ENCODE peak calls at places on chromosomes 5 and 9, in eight cellular contexts. One of them, this sample, is unnamed.

GRCh38 chr5:56279979-56280378 is 46.8 kb upstream of the ANKRD55 start:
- DNase-seq in HCT116: no peak
- DNase-seq in GM23338: no peak
- DNase-seq in breast epithelium: no peak
- DNase-seq in esophagus muscularis mucosa: no peak
- DNase-seq in GM12891: no peak
- DNase-seq in sigmoid colon: no peak
- DNase-seq in GM12878: no peak
- DNase-seq in this sample: no peak

GRCh38 chr5:147575598-147575997 is 65.7 kb upstream of the DPYSL3 start:
- DNase-seq in esophagus muscularis mucosa: no peak
- DNase-seq in breast epithelium: no peak
- DNase-seq in GM23338: no peak
- DNase-seq in GM12878: no peak
- DNase-seq in HCT116: no peak
- DNase-seq in sigmoid colon: no peak
- DNase-seq in GM12891: no peak
- DNase-seq in this sample: no peak

GRCh38 chr9:21616082-21616778 is 134.1 kb upstream of the IFNE start:
- DNase-seq in sigmoid colon: no peak
- DNase-seq in GM23338: no peak
- DNase-seq in esophagus muscularis mucosa: no peak
- DNase-seq in HCT116: peak; percentile 93
- DNase-seq in breast epithelium: no peak
- DNase-seq in GM12891: no peak
- DNase-seq in GM12878: no peak
- DNase-seq in this sample: no peak

GRCh38 chr9:98834386-98834785 is 26.9 kb downstream of the GALNT12 start:
- DNase-seq in GM12891: no peak
- DNase-seq in GM23338: no peak
- DNase-seq in GM12878: no peak
- DNase-seq in HCT116: no peak
- DNase-seq in esophagus muscularis mucosa: no peak
- DNase-seq in breast epithelium: no peak
- DNase-seq in sigmoid colon: no peak
- DNase-seq in this sample: no peak

GRCh38 chr5:73155541-73156222 is 17.3 kb upstream of the TMEM174 start:
- DNase-seq in GM12891: no peak
- DNase-seq in GM23338: no peak
- DNase-seq in sigmoid colon: no peak
- DNase-seq in esophagus muscularis mucosa: no peak
- DNase-seq in breast epithelium: no peak
- DNase-seq in GM12878: no peak
- DNase-seq in HCT116: no peak
- DNase-seq in this sample: no peak

GRCh38 chr5:157801-158200 is 33.5 kb upstream of the LRRC14B start:
- DNase-seq in esophagus muscularis mucosa: no peak
- DNase-seq in GM12878: no peak
- DNase-seq in breast epithelium: no peak
- DNase-seq in GM12891: no peak
- DNase-seq in sigmoid colon: peak; percentile 52
- DNase-seq in HCT116: no peak
- DNase-seq in GM23338: no peak
- DNase-seq in this sample: no peak

GRCh38 chr5:107869459-107870115 is 198.8 kb upstream of the EFNA5 start:
- DNase-seq in GM23338: no peak
- DNase-seq in sigmoid colon: no peak
- DNase-seq in GM12891: no peak
- DNase-seq in HCT116: peak; percentile 36
- DNase-seq in breast epithelium: no peak
- DNase-seq in GM12878: no peak
- DNase-seq in esophagus muscularis mucosa: no peak
- DNase-seq in this sample: no peak

GRCh38 chr9:96135071-96135825 is 166.7 kb downstream of the HSD17B3 start:
- DNase-seq in sigmoid colon: peak; percentile 24
- DNase-seq in GM12891: no peak
- DNase-seq in HCT116: no peak
- DNase-seq in GM12878: no peak
- DNase-seq in GM23338: no peak
- DNase-seq in breast epithelium: no peak
- DNase-seq in esophagus muscularis mucosa: no peak
- DNase-seq in this sample: no peak

GRCh38 chr5:68149189-68149588 is 66.4 kb upstream of the PIK3R1 start:
- DNase-seq in esophagus muscularis mucosa: no peak
- DNase-seq in breast epithelium: no peak
- DNase-seq in GM12891: no peak
- DNase-seq in sigmoid colon: no peak
- DNase-seq in GM23338: no peak
- DNase-seq in GM12878: no peak
- DNase-seq in HCT116: no peak
- DNase-seq in this sample: no peak

GRCh38 chr5:77560677-77561263 is 68.7 kb upstream of the WDR41 start:
- DNase-seq in HCT116: peak; percentile 38
- DNase-seq in esophagus muscularis mucosa: no peak
- DNase-seq in GM23338: peak; percentile 79
- DNase-seq in GM12891: no peak
- DNase-seq in sigmoid colon: no peak
- DNase-seq in GM12878: peak; percentile 48
- DNase-seq in breast epithelium: no peak
- DNase-seq in this sample: no peak

GRCh38 chr5:75640395-75640794 is 29.1 kb downstream of the ANKDD1B start:
- DNase-seq in esophagus muscularis mucosa: no peak
- DNase-seq in sigmoid colon: no peak
- DNase-seq in HCT116: peak; percentile 4
- DNase-seq in GM12891: no peak
- DNase-seq in breast epithelium: no peak
- DNase-seq in GM23338: no peak
- DNase-seq in GM12878: no peak
- DNase-seq in this sample: no peak

GRCh38 chr5:122835681-122836080 is 9.7 kb upstream of the SNX24 start:
- DNase-seq in esophagus muscularis mucosa: no peak
- DNase-seq in sigmoid colon: no peak
- DNase-seq in breast epithelium: no peak
- DNase-seq in GM23338: peak; percentile 33
- DNase-seq in GM12891: no peak
- DNase-seq in GM12878: no peak
- DNase-seq in HCT116: no peak
- DNase-seq in this sample: no peak

GRCh38 chr9:135671591-135672041 is 8.5 kb downstream of the LCN9 start:
- DNase-seq in breast epithelium: no peak
- DNase-seq in sigmoid colon: peak; percentile 52
- DNase-seq in HCT116: no peak
- DNase-seq in GM12891: no peak
- DNase-seq in GM12878: no peak
- DNase-seq in GM23338: peak; percentile 81
- DNase-seq in esophagus muscularis mucosa: no peak
- DNase-seq in this sample: no peak

GRCh38 chr9:14165376-14166035 is 148.4 kb downstream of the NFIB start:
- DNase-seq in GM12878: no peak
- DNase-seq in esophagus muscularis mucosa: no peak
- DNase-seq in GM23338: no peak
- DNase-seq in HCT116: no peak
- DNase-seq in breast epithelium: no peak
- DNase-seq in sigmoid colon: no peak
- DNase-seq in GM12891: no peak
- DNase-seq in this sample: no peak

GRCh38 chr5:138539791-138540190 is 3.2 kb downstream of the ETF1 start:
- DNase-seq in breast epithelium: no peak
- DNase-seq in GM12891: no peak
- DNase-seq in esophagus muscularis mucosa: no peak
- DNase-seq in GM23338: no peak
- DNase-seq in GM12878: no peak
- DNase-seq in HCT116: no peak
- DNase-seq in sigmoid colon: no peak
- DNase-seq in this sample: no peak

GRCh38 chr5:138536665-138537315 is 6.2 kb downstream of the ETF1 start:
- DNase-seq in GM23338: peak; percentile 70
- DNase-seq in HCT116: no peak
- DNase-seq in GM12878: no peak
- DNase-seq in GM12891: no peak
- DNase-seq in breast epithelium: no peak
- DNase-seq in sigmoid colon: no peak
- DNase-seq in esophagus muscularis mucosa: no peak
- DNase-seq in this sample: no peak

GRCh38 chr5:138541511-138541910 is 1.5 kb downstream of the ETF1 start:
- DNase-seq in sigmoid colon: no peak
- DNase-seq in breast epithelium: no peak
- DNase-seq in HCT116: no peak
- DNase-seq in GM12878: no peak
- DNase-seq in esophagus muscularis mucosa: no peak
- DNase-seq in GM12891: no peak
- DNase-seq in GM23338: no peak
- DNase-seq in this sample: no peak

GRCh38 chr5:138536215-138536614 is 6.8 kb downstream of the ETF1 start:
- DNase-seq in GM12878: no peak
- DNase-seq in GM23338: no peak
- DNase-seq in breast epithelium: no peak
- DNase-seq in HCT116: no peak
- DNase-seq in sigmoid colon: no peak
- DNase-seq in GM12891: no peak
- DNase-seq in esophagus muscularis mucosa: no peak
- DNase-seq in this sample: no peak

DNA sequence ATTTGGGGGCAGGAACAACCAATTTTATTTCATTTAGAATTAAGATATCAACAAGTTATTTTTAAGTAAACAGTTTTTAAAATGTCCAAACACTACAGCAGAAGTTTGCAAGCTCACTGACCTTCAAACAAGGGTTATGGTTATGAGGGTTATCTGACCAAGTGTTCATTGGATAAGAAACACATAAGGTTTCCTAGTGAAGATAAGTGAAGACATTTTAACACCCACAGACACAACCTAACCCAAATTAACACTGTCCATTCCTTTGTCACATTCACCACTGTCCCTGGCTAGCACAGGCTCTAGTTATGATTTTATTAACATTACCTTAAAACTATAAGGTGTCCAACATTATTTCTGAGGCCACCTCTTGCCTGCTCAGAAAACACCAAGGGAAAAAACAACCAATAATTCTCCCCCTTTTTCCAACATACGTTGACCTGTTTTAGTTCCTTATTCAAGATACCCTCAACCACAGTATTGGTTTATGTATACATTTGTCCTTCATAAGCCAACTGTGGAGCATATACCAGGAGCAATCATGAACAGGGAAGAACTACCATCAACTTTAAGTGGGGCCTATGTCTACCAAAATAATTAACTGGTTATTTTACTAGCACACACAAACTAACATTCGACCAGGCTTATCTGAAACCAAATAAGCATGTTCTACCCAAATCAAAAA is 4.0 kb downstream of the ETF1 start:
- DNase-seq in GM23338: no peak
- DNase-seq in GM12878: no peak
- DNase-seq in breast epithelium: no peak
- DNase-seq in sigmoid colon: no peak
- DNase-seq in esophagus muscularis mucosa: no peak
- DNase-seq in HCT116: no peak
- DNase-seq in GM12891: no peak
- DNase-seq in this sample: no peak
- TF ChIP-seq POLR2AphosphoS5 in GM23338: no peak
- TF ChIP-seq POLR2AphosphoS5 in GM12878: peak; percentile 53
- TF ChIP-seq POLR2AphosphoS5 in breast epithelium: no peak
- TF ChIP-seq POLR2AphosphoS5 in sigmoid colon: no peak
- TF ChIP-seq POLR2AphosphoS5 in esophagus muscularis mucosa: no peak
- TF ChIP-seq POLR2AphosphoS5 in HCT116: no peak
- TF ChIP-seq POLR2AphosphoS5 in GM12891: no peak
- TF ChIP-seq POLR2AphosphoS5 in this sample: no peak

DNA sequence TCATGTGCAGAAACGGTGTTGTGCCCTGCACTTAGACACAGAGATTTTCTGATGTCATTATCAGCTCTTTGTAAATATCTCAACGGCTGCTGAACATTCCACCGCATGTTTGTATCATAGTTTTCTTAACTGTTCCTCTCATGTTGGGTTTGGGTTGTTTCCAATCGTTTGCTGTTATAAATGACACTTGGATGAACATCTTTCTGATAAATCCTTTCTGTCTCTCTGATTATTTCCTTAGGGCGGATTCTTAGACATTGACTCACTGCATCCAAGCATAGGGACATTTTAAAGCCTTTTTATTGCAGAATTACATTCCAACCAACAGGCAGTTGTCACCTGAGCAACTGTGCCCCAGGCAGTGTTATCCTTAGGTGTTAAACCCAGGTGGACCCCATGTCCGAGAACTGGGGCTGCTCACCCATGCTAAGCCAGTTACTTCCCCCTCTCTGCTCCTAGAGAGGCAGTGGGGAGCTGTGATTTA is 28.5 kb downstream of the COL5A1 start:
- DNase-seq in breast epithelium: no peak
- DNase-seq in sigmoid colon: peak; percentile 45
- DNase-seq in GM12891: no peak
- DNase-seq in GM23338: no peak
- DNase-seq in esophagus muscularis mucosa: no peak
- DNase-seq in GM12878: no peak
- DNase-seq in HCT116: no peak
- DNase-seq in this sample: no peak
- TF ChIP-seq POLR2AphosphoS5 in breast epithelium: no peak
- TF ChIP-seq POLR2AphosphoS5 in sigmoid colon: no peak
- TF ChIP-seq POLR2AphosphoS5 in GM12891: no peak
- TF ChIP-seq POLR2AphosphoS5 in GM23338: no peak
- TF ChIP-seq POLR2AphosphoS5 in esophagus muscularis mucosa: no peak
- TF ChIP-seq POLR2AphosphoS5 in GM12878: no peak
- TF ChIP-seq POLR2AphosphoS5 in HCT116: no peak
- TF ChIP-seq POLR2AphosphoS5 in this sample: no peak

GRCh38 chr5:172733179-172733973 is 37.6 kb downstream of the DUSP1 start:
- DNase-seq in GM23338: peak; percentile 34
- DNase-seq in HCT116: no peak
- DNase-seq in GM12891: no peak
- DNase-seq in breast epithelium: peak; percentile 69
- DNase-seq in esophagus muscularis mucosa: peak; percentile 97
- DNase-seq in GM12878: no peak
- DNase-seq in sigmoid colon: peak; percentile 96
- DNase-seq in this sample: peak; percentile 69
- TF ChIP-seq POLR2AphosphoS5 in GM23338: no peak
- TF ChIP-seq POLR2AphosphoS5 in HCT116: no peak
- TF ChIP-seq POLR2AphosphoS5 in GM12891: no peak
- TF ChIP-seq POLR2AphosphoS5 in breast epithelium: peak; percentile 82
- TF ChIP-seq POLR2AphosphoS5 in esophagus muscularis mucosa: peak; percentile 93
- TF ChIP-seq POLR2AphosphoS5 in GM12878: no peak
- TF ChIP-seq POLR2AphosphoS5 in sigmoid colon: peak; percentile 58
- TF ChIP-seq POLR2AphosphoS5 in this sample: peak; percentile 73

DNA sequence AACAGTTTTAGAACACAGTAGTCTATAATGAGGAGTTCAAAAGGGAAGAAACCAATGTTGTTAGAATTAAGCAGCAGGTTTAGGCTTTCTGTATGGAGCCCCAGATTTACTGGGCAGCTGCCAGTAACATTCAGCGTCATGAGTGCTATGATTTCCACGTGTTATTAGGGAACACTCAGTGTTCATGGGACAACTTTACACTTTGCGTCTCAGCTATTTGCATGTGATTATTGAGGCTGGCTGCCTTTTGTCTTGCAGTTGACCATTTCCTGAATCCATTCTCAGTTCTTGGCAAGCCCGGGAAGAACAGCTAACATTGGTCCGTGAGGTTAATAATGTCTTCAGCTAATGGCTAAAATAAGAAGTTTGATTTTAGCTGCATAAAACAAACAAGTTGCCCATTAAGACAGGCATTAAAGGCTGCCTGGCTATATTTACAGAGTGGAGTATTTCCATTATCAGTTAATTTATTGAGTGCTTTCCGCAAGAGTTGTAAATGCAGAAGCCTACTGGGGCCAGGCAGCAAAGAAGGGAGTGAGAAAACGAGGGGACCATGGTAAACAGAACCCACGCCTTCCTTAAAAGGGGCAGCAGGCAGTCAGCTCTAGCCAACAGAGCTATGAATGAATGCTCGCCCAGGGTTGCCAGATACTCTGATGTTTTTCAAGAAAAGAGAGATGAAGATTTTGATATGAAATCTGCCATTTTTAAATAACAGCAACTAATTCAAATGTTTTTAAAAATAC is 120.9 kb downstream of the PIP5K1B start:
- DNase-seq in GM12878: no peak
- DNase-seq in esophagus muscularis mucosa: no peak
- DNase-seq in GM12891: no peak
- DNase-seq in sigmoid colon: no peak
- DNase-seq in breast epithelium: no peak
- DNase-seq in HCT116: no peak
- DNase-seq in GM23338: peak; percentile 33
- DNase-seq in this sample: peak; percentile 72
- TF ChIP-seq POLR2AphosphoS5 in GM12878: no peak
- TF ChIP-seq POLR2AphosphoS5 in esophagus muscularis mucosa: no peak
- TF ChIP-seq POLR2AphosphoS5 in GM12891: no peak
- TF ChIP-seq POLR2AphosphoS5 in sigmoid colon: no peak
- TF ChIP-seq POLR2AphosphoS5 in breast epithelium: no peak
- TF ChIP-seq POLR2AphosphoS5 in HCT116: no peak
- TF ChIP-seq POLR2AphosphoS5 in GM23338: no peak
- TF ChIP-seq POLR2AphosphoS5 in this sample: peak; percentile 28

This sample was measured in stomach.